ENCODE peak calls at places on chromosomes 7 and 10, in four cellular contexts. K is NCI-H1105; A is psoas muscle; I is stimulated activated naive CD8-positive, alpha-beta T cell treated with anti-CD3 and anti-CD28 coated beads, Interleukin-15, Interleukin-2, amounts not matched to agents 100 U/mL and 50 U/mL, for 24 hours. Q is an unnamed sample.

GRCh38 chr7:157690058-157690832 is 353.4 kb downstream of the DNAJB6 start:
- DNase-seq in K (peak), A (no peak), I (no peak), Q (no peak)

GRCh38 chr10:35789996-35790395 is 147.9 kb upstream of the FZD8 start:
- DNase-seq in A (no peak), K (no peak), I (no peak), Q (no peak)

GRCh38 chr7:155824195-155824915 is 12.1 kb upstream of the SHH start:
- DNase-seq in I (no peak), A (no peak), K (no peak), Q (no peak)

GRCh38 chr10:13873201-13873600 is 286.4 kb downstream of the PRPF18 start:
- DNase-seq in A (no peak), I (no peak), K (no peak), Q (no peak)

GRCh38 chr7:115631782-115632181 is 398.8 kb downstream of the TFEC start:
- DNase-seq in A (no peak), I (no peak), K (no peak), Q (no peak)

GRCh38 chr7:33193308-33193864 is 64.0 kb downstream of the BBS9 start:
- DNase-seq in I (no peak), A (no peak), K (no peak), Q (no peak)

GRCh38 chr7:113787106-113787505 is 131.7 kb downstream of the PPP1R3A start:
- DNase-seq in I (no peak), A (no peak), K (no peak), Q (no peak)

GRCh38 chr7:117750612-117751563 is 122.4 kb downstream of the CTTNBP2 start:
- DNase-seq in I (no peak), A (no peak), K (peak), Q (no peak)

GRCh38 chr7:129258649-129259389 is 34.0 kb downstream of the AHCYL2 start:
- DNase-seq in A (no peak), I (no peak), K (no peak), Q (peak)

GRCh38 chr7:122715183-122715582 is 12.5 kb upstream of the RNF148 start:
- DNase-seq in I (no peak), A (no peak), K (no peak), Q (no peak)

GRCh38 chr10:75632750-75633462 is 201.5 kb downstream of the LRMDA start:
- DNase-seq in A (peak), I (no peak), K (no peak), Q (no peak)

GRCh38 chr7:116025098-116025809 is 5.3 kb downstream of the TFEC start:
- DNase-seq in K (no peak), I (no peak), A (no peak), Q (no peak)

GRCh38 chr7:21939136-21939857 is 6.4 kb downstream of the CDCA7L start:
- DNase-seq in I (peak), K (peak), A (no peak), Q (no peak)

GRCh38 chr10:124698560-124699470 is 45.4 kb downstream of the FAM53B start:
- DNase-seq in K (no peak), I (no peak), A (no peak), Q (no peak)

GRCh38 chr7:69994218-69994617 is 395.9 kb downstream of the AUTS2 start:
- DNase-seq in A (no peak), K (no peak), I (no peak), Q (no peak)

GRCh38 chr7:43647772-43648643 is 65.1 kb downstream of the STK17A start:
- DNase-seq in A (peak), I (peak), K (peak), Q (peak)

GRCh38 chr10:59505931-59506330 is 143.6 kb upstream of the FAM13C start:
- DNase-seq in A (no peak), I (no peak), K (no peak), Q (no peak)

GRCh38 chr7:146781352-146782116 is 664.9 kb downstream of the CNTNAP2 start:
- DNase-seq in I (no peak), A (no peak), K (no peak), Q (no peak)

GRCh38 chr7:70210200-70210960 is 612.1 kb downstream of the AUTS2 start:
- DNase-seq in I (no peak), K (no peak), A (no peak), Q (no peak)

GRCh38 chr7:150444141-150444540 is 6.3 kb upstream of the GIMAP8 start:
- DNase-seq in I (no peak), A (no peak), K (no peak), Q (no peak)

GRCh38 chr7:127066974-127067373 is 185.8 kb downstream of the GRM8 start:
- DNase-seq in I (no peak), K (no peak), A (no peak), Q (no peak)

GRCh38 chr10:1412531-1413189 is 324.7 kb downstream of the ADARB2 start:
- DNase-seq in I (no peak), K (peak), A (no peak), Q (no peak)

GRCh38 chr10:110437761-110438341 is 59.9 kb upstream of the DUSP5 start:
- DNase-seq in K (no peak), A (no peak), I (no peak), Q (no peak)

GRCh38 chr7:137209151-137209822 is 134.2 kb downstream of the PTN start:
- DNase-seq in I (no peak), A (no peak), K (no peak), Q (no peak)

GRCh38 chr10:7310076-7310475 is 100.8 kb downstream of the SFMBT2 start:
- DNase-seq in A (no peak), K (no peak), I (no peak), Q (no peak)

GRCh38 chr7:107920048-107920772 is 29.2 kb downstream of the DLD start:
- DNase-seq in A (no peak), K (peak), I (no peak), Q (no peak)

GRCh38 chr7:83751217-83751616 is 102.3 kb upstream of the SEMA3E start:
- DNase-seq in K (no peak), I (no peak), A (no peak), Q (no peak)

GRCh38 chr7:23394828-23395227 is 75.5 kb downstream of the IGF2BP3 start:
- DNase-seq in A (no peak), I (no peak), K (peak), Q (no peak)

GRCh38 chr7:23615331-23615730 is 18.1 kb downstream of the CCDC126 start:
- DNase-seq in K (no peak), I (no peak), A (no peak), Q (no peak)

GRCh38 chr10:74927701-74928100 is 101.3 kb downstream of the KAT6B start:
- DNase-seq in I (no peak), A (no peak), K (no peak), Q (no peak)

GRCh38 chr7:2613926-2614613 is 17.7 kb upstream of the TTYH3 start:
- DNase-seq in A (peak), K (peak), I (no peak), Q (no peak)

GRCh38 chr10:114544045-114544659 is 113.9 kb downstream of the ABLIM1 start:
- DNase-seq in K (no peak), A (no peak), I (peak), Q (no peak)

GRCh38 chr10:42952931-42953683 is 123.8 kb upstream of the RET start:
- DNase-seq in I (no peak), A (no peak), K (no peak), Q (peak)

GRCh38 chr7:101128040-101128834 is 1.3 kb downstream of the SERPINE1 start:
- DNase-seq in A (no peak), I (no peak), K (no peak), Q (no peak)

Q was measured in endothelial cell.